ENCODE peak calls at places on chromosomes 3 and 15, in seven cellular contexts. E is body of pancreas; H is H9; W is SJCRH30; Y is naive thymus-derived CD4-positive, alpha-beta T cell; L is psoas muscle; B is right cardiac atrium. I is an unnamed sample.

GRCh38 chr3:31167666-31168065 is 273.2 kb upstream of the GADL1 start:
- DNase-seq in L (no peak), Y (no peak), H (no peak), E (no peak), W (no peak), B (no peak), I (no peak)

GRCh38 chr3:5442106-5442785 is 254.7 kb downstream of the EDEM1 start:
- DNase-seq in H (no peak), B (no peak), L (no peak), W (no peak), E (no peak), Y (no peak), I (no peak)

GRCh38 chr15:45777781-45778180 is 143.0 kb downstream of the SQOR start:
- DNase-seq in E (no peak), W (no peak), H (no peak), Y (no peak), B (no peak), L (no peak), I (no peak)

GRCh38 chr3:124409650-124410275 is 320.5 kb upstream of the UMPS start:
- DNase-seq in B (no peak), W (peak; percentile 21), L (no peak), H (no peak), E (no peak), Y (no peak), I (no peak)

GRCh38 chr3:39960515-39961403 is 151.3 kb downstream of the MYRIP start:
- DNase-seq in Y (no peak), W (no peak), E (no peak), H (no peak), L (no peak), B (no peak), I (no peak)

GRCh38 chr3:144363856-144364255 is 392.2 kb downstream of the DIPK2A start:
- DNase-seq in Y (no peak), E (no peak), B (no peak), H (no peak), L (no peak), W (no peak), I (no peak)

GRCh38 chr3:1191061-1191460 is 98.2 kb downstream of the CNTN6 start:
- DNase-seq in E (no peak), H (no peak), B (no peak), Y (no peak), L (no peak), W (no peak), I (no peak)

GRCh38 chr3:52019352-52020080 is 23.8 kb upstream of the RPL29 start:
- DNase-seq in W (no peak), B (peak; percentile 89), E (no peak), L (peak; percentile 75), H (no peak), Y (no peak), I (no peak)

GRCh38 chr15:73906346-73907017 is 19.8 kb upstream of the LOXL1 start:
- DNase-seq in E (no peak), W (no peak), Y (no peak), H (no peak), L (no peak), B (no peak), I (no peak)

GRCh38 chr3:58573638-58574037 is 3.6 kb downstream of the FAM107A start:
- DNase-seq in H (no peak), E (no peak), L (no peak), Y (no peak), W (peak; percentile 59), B (peak; percentile 76), I (no peak)

GRCh38 chr3:174540536-174540935 is 318.6 kb upstream of the NAALADL2 start:
- DNase-seq in L (no peak), B (no peak), W (no peak), E (no peak), H (no peak), Y (no peak), I (no peak)

GRCh38 chr3:52532838-52533622 is 627 bp downstream of the NT5DC2 start:
- DNase-seq in Y (peak; percentile 45), H (peak; percentile 47), W (peak; percentile 45), E (peak; percentile 37), L (no peak), B (peak; percentile 80), I (no peak)

GRCh38 chr3:148748323-148748722 is 50.6 kb downstream of the AGTR1 start:
- DNase-seq in W (no peak), H (no peak), B (no peak), E (no peak), Y (no peak), L (no peak), I (no peak)

DNA sequence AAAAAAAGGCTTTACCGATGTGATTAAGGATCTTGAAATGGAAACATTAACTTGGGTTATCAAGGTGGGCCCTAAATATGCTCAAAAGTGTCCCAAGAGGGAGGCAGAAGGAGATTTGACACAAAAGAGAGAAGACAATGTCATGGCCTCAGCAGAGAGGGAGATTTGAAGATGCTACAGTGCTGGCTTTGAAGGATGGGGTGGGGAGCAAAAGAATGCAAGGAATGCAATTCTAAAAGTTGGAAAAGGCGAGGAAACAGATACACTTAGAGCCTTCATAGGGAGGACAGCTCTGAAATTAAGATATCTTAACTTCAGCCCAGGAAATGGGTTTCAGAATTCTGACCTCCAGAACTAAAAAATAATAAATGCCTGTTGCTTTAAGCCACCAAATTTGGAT is 314.5 kb upstream of the CCDC54 start:
- DNase-seq in H (no peak), B (no peak), L (no peak), Y (no peak), E (no peak), W (no peak), I (no peak)
- H3K27ac ChIP-seq in H (no peak overlapping the region), B (no peak overlapping the region), L (no peak overlapping the region), Y (no peak overlapping the region), E (no peak overlapping the region), W (no peak overlapping the region), I (no peak overlapping the region)

GRCh38 chr15:70199124-70199482 is 101.4 kb upstream of the TLE3 start:
- DNase-seq in H (no peak), W (no peak), Y (no peak), E (no peak), B (no peak), L (no peak), I (no peak)

GRCh38 chr15:70200511-70200991 is 102.8 kb upstream of the TLE3 start:
- DNase-seq in B (no peak), E (no peak), Y (no peak), L (peak; percentile 41), W (no peak), H (no peak), I (no peak)

GRCh38 chr15:70199601-70200000 is 101.9 kb upstream of the TLE3 start:
- DNase-seq in W (no peak), E (no peak), L (no peak), B (no peak), H (no peak), Y (no peak), I (no peak)

GRCh38 chr15:70201376-70201775 is 103.7 kb upstream of the TLE3 start:
- DNase-seq in B (no peak), E (peak; percentile 22), H (no peak), L (no peak), Y (no peak), W (no peak), I (no peak)

GRCh38 chr15:70200003-70200410 is 102.3 kb upstream of the TLE3 start:
- DNase-seq in W (no peak), H (no peak), B (no peak), L (no peak), Y (no peak), E (no peak), I (no peak)
- H3K4me1 ChIP-seq in W (peaks cover 19% of the 10 kb centered on the region), H (peaks cover 2% of the 10 kb centered on the region), B (peaks cover 8% of the 10 kb centered on the region), L (peaks cover 40% of the 10 kb centered on the region), Y (no peaks in the 10 kb centered on the region), E (peaks cover 20% of the 10 kb centered on the region), I (peaks cover 1% of the 10 kb centered on the region)

GRCh38 chr15:97604673-97605072 is 355.8 kb upstream of the ARRDC4 start:
- DNase-seq in B (no peak), Y (no peak), L (no peak), E (no peak), H (no peak), W (no peak), I (no peak)

GRCh38 chr15:97598353-97598798 is 362.1 kb upstream of the ARRDC4 start:
- DNase-seq in E (no peak), L (no peak), H (no peak), W (no peak), B (no peak), Y (no peak), I (no peak)

DNA sequence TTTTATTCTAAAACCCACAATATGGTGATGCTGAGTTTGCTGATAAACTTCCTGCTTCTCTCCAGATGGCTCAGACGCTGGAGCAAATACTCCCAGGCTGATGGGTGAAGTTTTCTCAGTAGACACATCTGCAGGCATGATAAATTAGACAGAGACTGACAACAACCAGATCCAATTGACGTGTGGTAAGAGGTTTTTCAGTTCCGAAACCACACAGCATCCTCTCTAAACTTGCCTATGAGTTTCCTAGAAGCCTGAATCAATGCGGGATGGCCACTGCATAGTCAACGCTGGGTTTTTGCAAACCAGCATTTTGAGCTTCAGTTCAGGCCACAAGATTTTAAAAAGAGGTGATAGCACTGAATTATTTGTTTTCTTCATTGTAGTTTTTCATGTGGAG is 360.3 kb upstream of the ARRDC4 start:
- DNase-seq in L (no peak), B (no peak), W (no peak), E (no peak), Y (no peak), H (no peak), I (no peak)
- H3K9me3 ChIP-seq in L (no peaks in the 10 kb centered on the region), B (no peaks in the 10 kb centered on the region), W (no peaks in the 10 kb centered on the region), E (no peaks in the 10 kb centered on the region), Y (no peaks in the 10 kb centered on the region), H (no peaks in the 10 kb centered on the region), I (no peaks in the 10 kb centered on the region)

DNA sequence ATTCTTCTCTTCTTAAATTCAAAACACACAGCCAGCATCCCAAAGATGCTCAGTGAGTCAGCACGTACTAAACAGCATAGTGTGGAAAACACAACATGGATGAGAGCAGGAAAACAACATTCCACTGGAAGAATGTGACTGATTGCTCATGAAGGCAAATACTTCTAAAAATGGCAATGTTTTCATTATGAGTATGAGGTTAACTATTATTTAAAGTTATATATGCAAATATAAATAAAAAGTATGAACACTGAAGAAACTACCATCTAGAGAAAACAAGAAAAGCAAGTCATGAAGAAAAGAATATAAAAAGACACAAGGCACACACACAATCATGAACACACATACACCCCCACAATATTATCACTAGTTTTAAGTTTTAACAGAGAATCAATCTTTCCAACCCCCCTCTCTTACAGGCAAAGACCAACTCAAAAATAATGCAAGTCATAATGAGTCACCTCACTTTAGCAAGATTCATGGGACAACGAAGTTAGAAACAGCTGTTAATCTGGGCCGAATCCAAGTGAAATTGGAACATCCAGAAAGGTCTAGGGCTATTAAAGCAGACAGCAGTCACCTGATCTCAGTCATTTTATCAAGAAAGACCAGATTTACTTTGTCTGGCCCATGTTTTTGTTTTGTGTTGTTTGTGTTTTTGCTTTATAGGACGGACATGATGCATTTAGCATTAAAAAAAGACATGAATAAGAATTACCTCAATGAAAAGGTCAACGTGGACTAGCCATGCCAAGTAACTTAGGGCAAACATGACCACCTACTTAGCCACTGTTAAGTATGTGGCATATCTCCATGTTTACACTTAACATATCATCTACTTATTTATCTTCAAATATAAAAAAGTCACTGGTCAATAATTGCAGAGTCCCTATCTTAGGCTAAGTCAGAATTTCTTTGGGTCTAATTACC is 18.1 kb downstream of the GBE1 start:
- DNase-seq in L (no peak), B (no peak), H (no peak), Y (no peak), W (peak; percentile 54), E (peak; percentile 43), I (no peak)
- H3K27ac ChIP-seq in L (peak overlapping the region; percentile 89), B (no peak overlapping the region), H (no peak overlapping the region), Y (no peak overlapping the region), W (peak overlapping the region; percentile 90), E (no peak overlapping the region), I (no peak overlapping the region)

I was measured in lung.